ENCODE peak calls at places on chromosomes 2 and 18, in five cellular contexts. V is ACHN, R is A549, N is fibroblast of the aortic adventitia, K is heart right ventricle. U is an unnamed sample.

GRCh38 chr2:101630224-101630949 is 67.1 kb upstream of the MAP4K4 start:
- DNase-seq in V (no peak), R (peak), N (no peak), K (no peak), U (no peak)

GRCh38 chr2:132701810-132702209 is 31.8 kb upstream of the LYPD1 start:
- DNase-seq in V (no peak), R (no peak), N (peak), K (no peak), U (no peak)

GRCh38 chr2:151481744-151482143 is 72.0 kb downstream of the RIF1 start:
- DNase-seq in V (no peak), R (no peak), N (no peak), K (no peak), U (no peak)

GRCh38 chr2:53562407-53562806 is 205.2 kb upstream of the CHAC2 start:
- DNase-seq in V (no peak), R (no peak), N (no peak), K (no peak), U (no peak)

GRCh38 chr2:238644095-238645081 is 203.5 kb upstream of the TWIST2 start:
- DNase-seq in V (peak), R (peak), N (peak), K (no peak), U (peak)

GRCh38 chr2:231294578-231295362 is 96.3 kb downstream of the ARMC9 start:
- DNase-seq in V (no peak), R (no peak), N (peak), K (no peak), U (peak)

GRCh38 chr2:97931118-97931850 is 64.5 kb downstream of the TMEM131 start:
- DNase-seq in V (no peak), R (no peak), N (no peak), K (no peak), U (no peak)

GRCh38 chr2:207854484-207855386 is 85.0 kb upstream of the FZD5 start:
- DNase-seq in V (peak), R (no peak), N (peak), K (no peak), U (peak)

GRCh38 chr2:159508140-159508539 is 108.2 kb downstream of the BAZ2B start:
- DNase-seq in V (no peak), R (no peak), N (no peak), K (no peak), U (no peak)

GRCh38 chr2:85783796-85784195 is 30.0 kb downstream of the ATOH8 start:
- DNase-seq in V (no peak), R (no peak), N (no peak), K (no peak), U (no peak)

GRCh38 chr2:120180066-120180465 is 43.1 kb downstream of the TMEM185B start:
- DNase-seq in V (no peak), R (no peak), N (no peak), K (no peak), U (no peak)

GRCh38 chr2:46847185-46847710 is 68.4 kb downstream of the MCFD2 start:
- DNase-seq in V (peak), R (peak), N (peak), K (peak), U (peak)

GRCh38 chr18:8450013-8450412 is 159.2 kb upstream of the RAB12 start:
- DNase-seq in V (peak), R (peak), N (no peak), K (no peak), U (peak)

GRCh38 chr2:197306691-197307030 is 3.9 kb downstream of the ANKRD44 start:
- DNase-seq in V (no peak), R (no peak), N (peak), K (peak), U (no peak)

GRCh38 chr18:5297582-5297981 is 2.1 kb upstream of the ZBTB14 start:
- DNase-seq in V (no peak), R (no peak), N (no peak), K (no peak), U (no peak)

GRCh38 chr2:26170795-26171194 is 2.1 kb upstream of the GAREM2 start:
- DNase-seq in V (no peak), R (no peak), N (no peak), K (no peak), U (no peak)

GRCh38 chr2:118207889-118208288 is 119.6 kb downstream of the INSIG2 start:
- DNase-seq in V (no peak), R (no peak), N (no peak), K (no peak), U (no peak)

GRCh38 chr2:30267161-30267568 is 35.8 kb downstream of the LBH start:
- DNase-seq in V (no peak), R (no peak), N (no peak), K (no peak), U (no peak)

GRCh38 chr2:66729391-66729790 is 294.5 kb downstream of the MEIS1 start:
- DNase-seq in V (no peak), R (no peak), N (peak), K (no peak), U (peak)

GRCh38 chr2:7961550-7961949 is 720.3 kb upstream of the ID2 start:
- DNase-seq in V (no peak), R (no peak), N (no peak), K (no peak), U (no peak)

GRCh38 chr2:170039401-170040172 is 138.4 kb upstream of the MYO3B start:
- DNase-seq in V (no peak), R (no peak), N (no peak), K (no peak), U (no peak)

GRCh38 chr2:42767899-42768705 is 4.2 kb upstream of the OXER1 start:
- DNase-seq in V (no peak), R (no peak), N (no peak), K (no peak), U (no peak)

GRCh38 chr2:199433204-199433832 is 24.4 kb downstream of the SATB2 start:
- DNase-seq in V (peak), R (no peak), N (no peak), K (no peak), U (no peak)

GRCh38 chr2:14189929-14190328 is 442.6 kb upstream of the LRATD1 start:
- DNase-seq in V (no peak), R (no peak), N (no peak), K (no peak), U (peak)

GRCh38 chr2:229212241-229212640 is 58.8 kb downstream of the PID1 start:
- DNase-seq in V (no peak), R (no peak), N (no peak), K (no peak), U (no peak)

GRCh38 chr2:141316103-141316502 is 814.7 kb downstream of the LRP1B start:
- DNase-seq in V (no peak), R (no peak), N (no peak), K (no peak), U (no peak)

GRCh38 chr18:77140439-77141109 is 8.0 kb upstream of the MBP start:
- DNase-seq in V (no peak), R (no peak), N (no peak), K (no peak), U (no peak)

GRCh38 chr2:218036371-218036770 is 32.7 kb upstream of the RUFY4 start:
- DNase-seq in V (no peak), R (no peak), N (no peak), K (no peak), U (peak)

GRCh38 chr2:141911485-141912066 is 219.2 kb downstream of the LRP1B start:
- DNase-seq in V (peak), R (peak), N (peak), K (no peak), U (peak)

GRCh38 chr2:71674158-71674807 is 220.9 kb downstream of the DYSF start:
- DNase-seq in V (no peak), R (no peak), N (no peak), K (no peak), U (no peak)

U was measured in choroid plexus epithelial cell.